ENCODE peak calls at places on chromosomes 1 and 21, in nine cellular contexts. A, T, W, C, I, X, N, R and P are unnamed samples.

GRCh38 chr1:156496211-156496761 is 4.3 kb downstream of the MEF2D start:
- DNase-seq in A (no peak), T (no peak), W (no peak), C (no peak), I (peak), X (peak), N (no peak), R (no peak), P (no peak)

GRCh38 chr1:11990303-11991032 is 10.2 kb downstream of the MFN2 start:
- DNase-seq in A (peak), T (peak), W (no peak), C (peak), I (no peak), X (no peak), N (no peak), R (no peak), P (peak)

GRCh38 chr1:30379684-30380624 is 343.4 kb downstream of the MATN1 start:
- DNase-seq in A (peak), T (no peak), W (peak), C (peak), I (peak), X (peak), N (no peak), R (peak), P (peak)

GRCh38 chr1:27001570-27002360 is 8.3 kb downstream of the TRNP1 start:
- DNase-seq in A (no peak), T (peak), W (no peak), C (no peak), I (peak), X (peak), N (no peak), R (no peak), P (no peak)

GRCh38 chr1:35558374-35559316 is 1.0 kb downstream of the NCDN start:
- DNase-seq in A (peak), T (no peak), W (no peak), C (no peak), I (no peak), X (peak), N (no peak), R (no peak), P (no peak)

GRCh38 chr1:103326595-103326994 is 198.9 kb upstream of the RNPC3 start:
- DNase-seq in A (no peak), T (no peak), W (no peak), C (peak), I (no peak), X (no peak), N (no peak), R (no peak), P (no peak)

GRCh38 chr1:230327892-230328284 is 98.2 kb downstream of the PGBD5 start:
- DNase-seq in A (no peak), T (no peak), W (no peak), C (peak), I (peak), X (peak), N (no peak), R (no peak), P (peak)

GRCh38 chr1:206589206-206589605 is 23.1 kb downstream of the EIF2D start:
- DNase-seq in A (no peak), T (no peak), W (no peak), C (peak), I (peak), X (no peak), N (no peak), R (peak), P (peak)

GRCh38 chr21:45542667-45543370 is 579 bp upstream of the SLC19A1 start:
- DNase-seq in A (no peak), T (peak), W (no peak), C (no peak), I (peak), X (peak), N (no peak), R (peak), P (peak)

GRCh38 chr1:51877434-51878306 is 857 bp downstream of the NRDC start:
- DNase-seq in A (peak), T (no peak), W (peak), C (peak), I (peak), X (no peak), N (no peak), R (no peak), P (peak)

GRCh38 chr1:228104526-228105251 is 1.6 kb upstream of the C1orf35 start:
- DNase-seq in A (no peak), T (no peak), W (no peak), C (peak), I (peak), X (no peak), N (no peak), R (no peak), P (no peak)

GRCh38 chr1:181416268-181416855 is 67.0 kb upstream of the CACNA1E start:
- DNase-seq in A (no peak), T (no peak), W (no peak), C (no peak), I (no peak), X (no peak), N (no peak), R (no peak), P (no peak)

GRCh38 chr1:92084651-92085050 is 4.5 kb downstream of the BTBD8 start:
- DNase-seq in A (no peak), T (no peak), W (no peak), C (no peak), I (no peak), X (no peak), N (no peak), R (no peak), P (no peak)

GRCh38 chr1:185645686-185646085 is 88.5 kb upstream of the HMCN1 start:
- DNase-seq in A (no peak), T (no peak), W (no peak), C (peak), I (no peak), X (no peak), N (no peak), R (no peak), P (no peak)

GRCh38 chr1:238727670-238728069 is 658.7 kb upstream of the CHRM3 start:
- DNase-seq in A (no peak), T (no peak), W (no peak), C (no peak), I (no peak), X (no peak), N (no peak), R (no peak), P (no peak)

GRCh38 chr1:18160290-18160942 is 52.8 kb downstream of the IGSF21 start:
- DNase-seq in A (no peak), T (peak), W (no peak), C (no peak), I (peak), X (no peak), N (no peak), R (no peak), P (no peak)

GRCh38 chr1:173043253-173043652 is 7.5 kb downstream of the TNFSF18 start:
- DNase-seq in A (no peak), T (no peak), W (no peak), C (peak), I (no peak), X (no peak), N (no peak), R (no peak), P (no peak)

GRCh38 chr1:202367200-202367742 is 18.8 kb downstream of the PPP1R12B start:
- DNase-seq in A (no peak), T (no peak), W (no peak), C (peak), I (no peak), X (no peak), N (no peak), R (no peak), P (no peak)

GRCh38 chr1:171841931-171842723 is 829 bp downstream of the DNM3 start:
- DNase-seq in A (peak), T (no peak), W (no peak), C (peak), I (peak), X (no peak), N (no peak), R (peak), P (peak)

GRCh38 chr1:162772571-162773154 is 17.8 kb upstream of the HSD17B7 start:
- DNase-seq in A (no peak), T (no peak), W (no peak), C (no peak), I (no peak), X (no peak), N (no peak), R (no peak), P (no peak)

GRCh38 chr1:145688328-145688727 is 18.8 kb downstream of the PDZK1 start:
- DNase-seq in A (no peak), T (no peak), W (no peak), C (no peak), I (no peak), X (no peak), N (no peak), R (no peak), P (no peak)

GRCh38 chr21:41961282-41961701 is 7.5 kb upstream of the C2CD2 start:
- DNase-seq in A (no peak), T (no peak), W (no peak), C (peak), I (no peak), X (no peak), N (no peak), R (no peak), P (no peak)

GRCh38 chr1:223216074-223216473 is 73.0 kb upstream of the TLR5 start:
- DNase-seq in A (no peak), T (no peak), W (no peak), C (no peak), I (no peak), X (no peak), N (no peak), R (no peak), P (no peak)

GRCh38 chr1:145858238-145858936 is 494 bp downstream of the PIAS3 start:
- DNase-seq in A (peak), T (peak), W (peak), C (peak), I (peak), X (peak), N (no peak), R (peak), P (peak)

GRCh38 chr1:56516539-56517252 is 62.7 kb downstream of the PLPP3 start:
- DNase-seq in A (no peak), T (no peak), W (peak), C (peak), I (no peak), X (no peak), N (no peak), R (no peak), P (peak)

GRCh38 chr1:234771642-234772344 is 161.8 kb upstream of the IRF2BP2 start:
- DNase-seq in A (peak), T (no peak), W (no peak), C (peak), I (no peak), X (no peak), N (no peak), R (no peak), P (no peak)

GRCh38 chr21:29654203-29654602 is 285.6 kb downstream of the GRIK1 start:
- DNase-seq in A (no peak), T (no peak), W (no peak), C (no peak), I (no peak), X (no peak), N (no peak), R (no peak), P (no peak)

GRCh38 chr1:94622757-94623156 is 81.2 kb upstream of the F3 start:
- DNase-seq in A (peak), T (no peak), W (no peak), C (peak), I (no peak), X (no peak), N (no peak), R (no peak), P (peak)

GRCh38 chr1:2875677-2876531 is 74.4 kb upstream of the TTC34 start:
- DNase-seq in A (no peak), T (no peak), W (peak), C (no peak), I (no peak), X (no peak), N (no peak), R (no peak), P (no peak)

GRCh38 chr1:76705560-76705959 is 161.7 kb upstream of the ST6GALNAC5 start:
- DNase-seq in A (no peak), T (no peak), W (no peak), C (no peak), I (no peak), X (no peak), N (no peak), R (no peak), P (no peak)
- TF ChIP-seq CTCF in A (no peak), T (no peak), W (no peak), C (no peak), I (no peak), X (no peak), N (no peak), R (no peak), P (no peak)

GRCh38 chr1:116496380-116496779 is 74.4 kb downstream of the CD58 start:
- DNase-seq in A (no peak), T (no peak), W (no peak), C (no peak), I (no peak), X (no peak), N (no peak), R (peak), P (no peak)
- H3K27ac ChIP-seq in A (no peak), T (peak), W (no peak), C (no peak), I (no peak), X (peak), N (no peak), R (no peak), P (peak)

GRCh38 chr21:31780944-31781343 is 49.0 kb upstream of the SCAF4 start:
- DNase-seq in A (no peak), T (no peak), W (no peak), C (no peak), I (no peak), X (no peak), N (no peak), R (no peak), P (peak)
- TF ChIP-seq CTCF in A (no peak), T (no peak), W (peak), C (no peak), I (no peak), X (no peak), N (no peak), R (no peak), P (peak)

DNA sequence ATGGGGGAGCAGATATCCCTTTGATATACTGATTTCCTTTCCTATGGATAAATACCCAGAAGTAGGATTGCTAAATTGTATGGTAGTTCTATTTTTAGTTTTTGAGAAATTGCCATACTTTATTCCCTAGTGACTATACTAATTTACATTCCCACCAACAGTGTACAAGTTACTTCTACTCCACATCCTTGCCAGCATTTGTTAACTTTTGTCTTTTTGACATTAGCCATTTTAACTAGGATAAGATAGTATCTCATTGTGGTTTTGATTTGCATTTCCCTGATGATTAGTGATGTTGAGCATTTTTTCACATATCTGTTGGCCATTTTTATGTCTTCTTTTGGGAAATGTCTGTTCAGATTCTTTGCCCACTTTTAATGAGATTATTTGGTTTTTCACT is 620.6 kb upstream of the CAMK1G start:
- DNase-seq in A (no peak), T (no peak), W (no peak), C (peak), I (no peak), X (no peak), N (no peak), R (no peak), P (no peak)
- H3K27ac ChIP-seq in A (no peak), T (no peak), W (no peak), C (no peak), I (no peak), X (no peak), N (no peak), R (no peak), P (no peak)